ENCODE peak calls at places on chromosome 22, in six cellular contexts. One of them, this sample, is unnamed.

GRCh38 chr22:41360126-41360525 is 21.6 kb upstream of the TEF start:
- DNase-seq in K562: no peak
- DNase-seq in A549: no peak
- DNase-seq in H1: no peak
- DNase-seq in IMR-90: no peak
- DNase-seq in GM12878: no peak
- DNase-seq in this sample: no peak

GRCh38 chr22:46447906-46448669 is 89.3 kb downstream of the CELSR1 start:
- DNase-seq in K562: no peak
- DNase-seq in A549: no peak
- DNase-seq in H1: no peak
- DNase-seq in IMR-90: no peak
- DNase-seq in GM12878: no peak
- DNase-seq in this sample: no peak

GRCh38 chr22:47138898-47139789 is 376.7 kb downstream of the TBC1D22A start:
- DNase-seq in K562: no peak
- DNase-seq in A549: no peak
- DNase-seq in H1: no peak
- DNase-seq in IMR-90: no peak
- DNase-seq in GM12878: no peak
- DNase-seq in this sample: no peak

GRCh38 chr22:30701872-30702271 is 7.2 kb downstream of the OSBP2 start:
- DNase-seq in K562: no peak
- DNase-seq in A549: no peak
- DNase-seq in H1: no peak
- DNase-seq in IMR-90: peak
- DNase-seq in GM12878: no peak
- DNase-seq in this sample: peak

GRCh38 chr22:35510481-35510934 is 30.1 kb upstream of the RASD2 start:
- DNase-seq in K562: no peak
- DNase-seq in A549: no peak
- DNase-seq in H1: no peak
- DNase-seq in IMR-90: peak
- DNase-seq in GM12878: no peak
- DNase-seq in this sample: no peak

GRCh38 chr22:25898707-25899365 is 156.8 kb downstream of the MYO18B start:
- DNase-seq in K562: peak
- DNase-seq in A549: no peak
- DNase-seq in H1: peak
- DNase-seq in IMR-90: no peak
- DNase-seq in GM12878: no peak
- DNase-seq in this sample: peak

GRCh38 chr22:50474711-50475651 is at the start of gene SBF1:
- DNase-seq in K562: peak
- DNase-seq in A549: peak
- DNase-seq in H1: peak
- DNase-seq in IMR-90: peak
- DNase-seq in GM12878: peak
- DNase-seq in this sample: peak

GRCh38 chr22:47251911-47252310 is 489.5 kb downstream of the TBC1D22A start:
- DNase-seq in K562: no peak
- DNase-seq in A549: no peak
- DNase-seq in H1: no peak
- DNase-seq in IMR-90: no peak
- DNase-seq in GM12878: no peak
- DNase-seq in this sample: no peak

GRCh38 chr22:49361164-49361563 is 466.5 kb downstream of the BRD1 start:
- DNase-seq in K562: no peak
- DNase-seq in A549: no peak
- DNase-seq in H1: no peak
- DNase-seq in IMR-90: no peak
- DNase-seq in GM12878: no peak
- DNase-seq in this sample: no peak

GRCh38 chr22:49363526-49364230 is 464.0 kb downstream of the BRD1 start:
- DNase-seq in K562: no peak
- DNase-seq in A549: no peak
- DNase-seq in H1: no peak
- DNase-seq in IMR-90: no peak
- DNase-seq in GM12878: no peak
- DNase-seq in this sample: no peak

GRCh38 chr22:49364398-49364797 is 463.3 kb downstream of the BRD1 start:
- DNase-seq in K562: no peak
- DNase-seq in A549: no peak
- DNase-seq in H1: no peak
- DNase-seq in IMR-90: no peak
- DNase-seq in GM12878: no peak
- DNase-seq in this sample: no peak

GRCh38 chr22:49360746-49361145 is 466.9 kb downstream of the BRD1 start:
- DNase-seq in K562: no peak
- DNase-seq in A549: no peak
- DNase-seq in H1: no peak
- DNase-seq in IMR-90: no peak
- DNase-seq in GM12878: no peak
- DNase-seq in this sample: no peak

DNA sequence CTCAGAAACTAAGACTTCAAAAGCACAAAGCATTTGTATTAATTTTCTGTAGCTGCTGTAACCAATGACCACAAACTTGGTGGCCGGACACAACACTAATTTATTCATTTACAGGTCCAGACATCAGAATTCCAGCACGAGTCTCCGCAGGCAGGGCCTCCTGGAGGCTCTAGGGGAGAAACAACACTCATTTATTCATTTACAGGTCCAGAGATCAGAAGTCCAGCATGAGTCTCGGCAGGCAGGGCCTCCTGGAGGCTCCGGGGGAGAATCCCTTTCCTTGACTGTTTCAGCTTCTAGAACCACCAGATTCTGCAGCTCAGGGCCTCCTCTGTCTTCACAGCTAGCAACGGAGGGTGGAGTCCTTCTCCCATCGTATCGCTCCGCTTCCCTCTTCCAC is 465.3 kb downstream of the BRD1 start:
- DNase-seq in K562: no peak
- DNase-seq in A549: no peak
- DNase-seq in H1: no peak
- DNase-seq in IMR-90: no peak
- DNase-seq in GM12878: no peak
- DNase-seq in this sample: no peak
- TF ChIP-seq CEBPB in K562: no peak
- TF ChIP-seq CEBPB in A549: no peak
- TF ChIP-seq CEBPB in H1: no peak
- TF ChIP-seq CEBPB in IMR-90: no peak
- TF ChIP-seq CEBPB in GM12878: no peak
- TF ChIP-seq CEBPB in this sample: no peak

DNA sequence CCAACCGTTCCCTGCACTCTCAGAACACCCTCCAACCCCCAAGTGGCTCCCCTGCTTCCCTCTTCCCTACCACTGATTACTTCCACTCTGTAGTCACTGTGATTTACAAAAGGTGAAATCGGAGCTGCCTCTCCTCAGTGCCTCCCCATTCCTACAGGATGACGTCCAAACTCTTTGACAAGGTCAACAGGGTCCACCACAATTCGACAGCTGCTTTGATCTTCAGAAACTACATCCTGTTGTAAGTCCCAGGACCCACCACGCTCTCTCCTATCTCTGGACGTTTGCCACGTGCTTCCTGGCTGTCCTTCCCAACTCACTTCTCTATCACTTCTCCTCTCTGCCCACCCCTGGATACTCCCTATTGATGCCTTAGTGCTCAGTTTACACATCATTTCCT is 85.0 kb upstream of the EIF3D start:
- DNase-seq in K562: no peak
- DNase-seq in A549: no peak
- DNase-seq in H1: no peak
- DNase-seq in IMR-90: peak
- DNase-seq in GM12878: no peak
- DNase-seq in this sample: no peak
- TF ChIP-seq CEBPB in K562: no peak
- TF ChIP-seq CEBPB in A549: no peak
- TF ChIP-seq CEBPB in H1: no peak
- TF ChIP-seq CEBPB in IMR-90: no peak
- TF ChIP-seq CEBPB in GM12878: no peak
- TF ChIP-seq CEBPB in this sample: no peak

GRCh38 chr22:39904864-39905263 is 4.0 kb downstream of the GRAP2 start:
- DNase-seq in K562: no peak
- DNase-seq in A549: no peak
- DNase-seq in H1: no peak
- DNase-seq in IMR-90: no peak
- DNase-seq in GM12878: no peak
- DNase-seq in this sample: no peak

GRCh38 chr22:39898997-39899396 is 1.9 kb upstream of the GRAP2 start:
- DNase-seq in K562: no peak
- DNase-seq in A549: no peak
- DNase-seq in H1: no peak
- DNase-seq in IMR-90: no peak
- DNase-seq in GM12878: peak
- DNase-seq in this sample: no peak

GRCh38 chr22:39897841-39898240 is 3.0 kb upstream of the GRAP2 start:
- DNase-seq in K562: no peak
- DNase-seq in A549: no peak
- DNase-seq in H1: no peak
- DNase-seq in IMR-90: no peak
- DNase-seq in GM12878: no peak
- DNase-seq in this sample: no peak

GRCh38 chr22:39900306-39901227 is at the start of gene GRAP2:
- DNase-seq in K562: no peak
- DNase-seq in A549: no peak
- DNase-seq in H1: no peak
- DNase-seq in IMR-90: no peak
- DNase-seq in GM12878: peak
- DNase-seq in this sample: no peak

DNA sequence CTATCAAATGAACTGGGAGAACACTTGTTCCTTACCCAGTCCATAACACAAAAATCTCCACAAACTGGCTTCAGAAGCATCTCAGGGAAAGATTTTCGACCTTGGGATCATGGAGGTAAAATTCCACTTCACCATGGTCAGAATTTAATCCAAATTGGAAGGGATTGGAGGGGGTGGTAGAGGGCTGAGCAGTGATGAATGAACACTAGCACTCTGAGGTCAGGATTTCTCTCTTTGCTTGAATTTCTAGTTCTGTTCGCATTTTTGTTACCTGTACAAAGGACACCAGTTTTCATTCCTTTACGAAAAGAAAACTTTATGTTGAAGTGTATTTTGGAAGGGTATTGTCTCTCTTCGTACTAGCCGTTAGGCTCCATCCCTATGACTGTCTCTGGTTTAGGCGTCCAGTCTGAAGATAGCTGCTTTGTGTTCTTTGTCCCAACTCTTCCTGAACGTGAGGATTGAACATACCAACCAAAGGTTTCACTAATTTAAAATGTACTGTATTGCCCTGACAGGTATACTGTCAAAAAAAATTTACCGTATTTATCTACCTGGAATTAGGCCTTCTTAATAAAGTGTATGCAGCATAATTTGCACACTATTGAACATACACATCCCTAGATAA is 749 bp downstream of the GRAP2 start:
- DNase-seq in K562: no peak
- DNase-seq in A549: no peak
- DNase-seq in H1: no peak
- DNase-seq in IMR-90: no peak
- DNase-seq in GM12878: no peak
- DNase-seq in this sample: no peak
- TF ChIP-seq CEBPB in K562: no peak
- TF ChIP-seq CEBPB in A549: no peak
- TF ChIP-seq CEBPB in H1: no peak
- TF ChIP-seq CEBPB in IMR-90: no peak
- TF ChIP-seq CEBPB in GM12878: no peak
- TF ChIP-seq CEBPB in this sample: no peak

DNA sequence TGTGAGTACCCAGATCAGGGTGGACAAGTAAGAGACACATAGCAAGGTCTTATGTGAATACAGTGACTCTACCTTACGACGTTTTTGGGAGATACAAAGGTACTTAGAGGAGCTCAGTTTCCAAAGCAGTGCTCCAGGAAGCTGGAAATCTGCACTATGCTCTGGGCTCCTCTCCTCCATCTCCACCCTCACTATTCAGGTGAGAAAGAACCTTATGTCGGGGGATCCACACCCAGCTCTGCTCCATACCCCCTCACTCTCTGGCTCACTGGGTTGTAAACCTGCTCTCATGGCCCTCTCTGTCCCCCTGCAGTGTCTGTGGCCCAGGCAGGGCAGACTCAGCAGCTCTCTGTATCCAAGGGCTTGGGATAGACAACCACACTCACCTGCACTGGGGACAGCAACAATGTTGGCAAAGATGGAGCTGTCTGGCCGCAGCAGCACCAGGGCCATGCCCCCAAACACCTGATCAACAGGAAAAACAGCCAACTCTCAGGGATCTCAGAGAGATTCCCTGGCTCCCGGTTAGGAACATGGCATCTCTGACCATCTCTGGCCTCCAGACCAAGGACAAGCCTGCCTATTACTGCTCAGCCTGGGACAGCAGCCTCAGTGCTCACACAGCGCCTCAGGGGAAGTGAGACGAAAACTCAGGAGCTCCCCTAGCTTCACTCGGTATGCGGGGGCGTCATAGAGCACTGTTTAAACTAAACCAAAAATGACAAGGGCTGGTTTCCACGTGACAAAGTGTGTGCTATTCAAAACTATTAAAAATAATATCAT is 60.9 kb upstream of the TOP3B start:
- DNase-seq in K562: no peak
- DNase-seq in A549: no peak
- DNase-seq in H1: no peak
- DNase-seq in IMR-90: no peak
- DNase-seq in GM12878: no peak
- DNase-seq in this sample: no peak
- TF ChIP-seq CEBPB in K562: no peak
- TF ChIP-seq CEBPB in A549: no peak
- TF ChIP-seq CEBPB in H1: no peak
- TF ChIP-seq CEBPB in IMR-90: no peak
- TF ChIP-seq CEBPB in GM12878: no peak
- TF ChIP-seq CEBPB in this sample: no peak

This sample was measured in HCT116.